ENCODE peak calls at places on chromosome 5, in seven cellular contexts. One of them, this sample, is unnamed.

GRCh38 chr5:129098488-129099183 is 4.1 kb downstream of the ISOC1 start:
- DNase-seq in ureter: no peak
- DNase-seq in A172: no peak
- DNase-seq in SK-N-DZ: no peak
- DNase-seq in nephron progenitor cell: no peak
- DNase-seq in ovary: no peak
- DNase-seq in AG08395: no peak
- DNase-seq in this sample: no peak

GRCh38 chr5:76688836-76689235 is 27.1 kb upstream of the F2R start:
- DNase-seq in nephron progenitor cell: no peak
- DNase-seq in SK-N-DZ: no peak
- DNase-seq in AG08395: no peak
- DNase-seq in ureter: no peak
- DNase-seq in ovary: no peak
- DNase-seq in A172: no peak
- DNase-seq in this sample: no peak

GRCh38 chr5:87116821-87117512 is 150.7 kb upstream of the RASA1 start:
- DNase-seq in A172: no peak
- DNase-seq in AG08395: no peak
- DNase-seq in ureter: no peak
- DNase-seq in nephron progenitor cell: no peak
- DNase-seq in SK-N-DZ: no peak
- DNase-seq in ovary: no peak
- DNase-seq in this sample: no peak

GRCh38 chr5:138869763-138870500 is 5.2 kb downstream of the LRRTM2 start:
- DNase-seq in ureter: no peak
- DNase-seq in SK-N-DZ: no peak
- DNase-seq in ovary: no peak
- DNase-seq in A172: no peak
- DNase-seq in nephron progenitor cell: no peak
- DNase-seq in AG08395: no peak
- DNase-seq in this sample: peak; percentile 32

GRCh38 chr5:67196537-67197059 is at the start of gene CD180:
- DNase-seq in AG08395: no peak
- DNase-seq in ureter: no peak
- DNase-seq in A172: no peak
- DNase-seq in nephron progenitor cell: no peak
- DNase-seq in SK-N-DZ: no peak
- DNase-seq in ovary: no peak
- DNase-seq in this sample: peak; percentile 78

GRCh38 chr5:39176740-39177628 is 42.4 kb downstream of the FYB1 start:
- DNase-seq in nephron progenitor cell: no peak
- DNase-seq in AG08395: no peak
- DNase-seq in A172: no peak
- DNase-seq in SK-N-DZ: no peak
- DNase-seq in ureter: no peak
- DNase-seq in ovary: no peak
- DNase-seq in this sample: no peak

GRCh38 chr5:177982072-177982727 is 13.8 kb downstream of the PROP1 start:
- DNase-seq in ovary: no peak
- DNase-seq in ureter: no peak
- DNase-seq in A172: no peak
- DNase-seq in SK-N-DZ: no peak
- DNase-seq in nephron progenitor cell: peak; percentile 28
- DNase-seq in AG08395: no peak
- DNase-seq in this sample: no peak

GRCh38 chr5:78574731-78575161 is 73.8 kb downstream of the LHFPL2 start:
- DNase-seq in nephron progenitor cell: no peak
- DNase-seq in AG08395: no peak
- DNase-seq in SK-N-DZ: no peak
- DNase-seq in ovary: no peak
- DNase-seq in A172: no peak
- DNase-seq in ureter: no peak
- DNase-seq in this sample: no peak

GRCh38 chr5:141878186-141878770 is at the start of gene PCDH1:
- DNase-seq in nephron progenitor cell: peak; percentile 65
- DNase-seq in ovary: no peak
- DNase-seq in AG08395: peak; percentile 23
- DNase-seq in A172: peak; percentile 31
- DNase-seq in SK-N-DZ: no peak
- DNase-seq in ureter: no peak
- DNase-seq in this sample: peak; percentile 93

GRCh38 chr5:118806571-118806970 is 181.8 kb downstream of the DTWD2 start:
- DNase-seq in SK-N-DZ: no peak
- DNase-seq in A172: no peak
- DNase-seq in ovary: no peak
- DNase-seq in AG08395: no peak
- DNase-seq in nephron progenitor cell: no peak
- DNase-seq in ureter: no peak
- DNase-seq in this sample: no peak

GRCh38 chr5:180201051-180201987 is 7.7 kb downstream of the RASGEF1C start:
- DNase-seq in A172: no peak
- DNase-seq in ureter: no peak
- DNase-seq in nephron progenitor cell: no peak
- DNase-seq in AG08395: no peak
- DNase-seq in ovary: no peak
- DNase-seq in SK-N-DZ: no peak
- DNase-seq in this sample: no peak

GRCh38 chr5:82349651-82350050 is 71.5 kb upstream of the RPS23 start:
- DNase-seq in AG08395: no peak
- DNase-seq in ovary: no peak
- DNase-seq in A172: peak; percentile 37
- DNase-seq in ureter: no peak
- DNase-seq in SK-N-DZ: peak; percentile 25
- DNase-seq in nephron progenitor cell: peak; percentile 51
- DNase-seq in this sample: no peak

GRCh38 chr5:137837741-137838389 is 29.8 kb upstream of the MYOT start:
- DNase-seq in AG08395: no peak
- DNase-seq in ovary: no peak
- DNase-seq in SK-N-DZ: no peak
- DNase-seq in ureter: no peak
- DNase-seq in A172: peak; percentile 19
- DNase-seq in nephron progenitor cell: no peak
- DNase-seq in this sample: no peak

This sample was measured in cerebellum.